ENCODE peak calls at places on chromosomes 1 and 21, in six cellular contexts. One of them, this sample, is unnamed.

GRCh38 chr1:185559684-185560310 is 174.4 kb upstream of the HMCN1 start:
- DNase-seq in AG04450: no peak
- DNase-seq in fibroblast of lung: no peak
- DNase-seq in right atrium auricular region: peak
- DNase-seq in spleen: peak
- DNase-seq in astrocyte: peak
- DNase-seq in this sample: peak

GRCh38 chr1:3727042-3727824 is 25.0 kb upstream of the CCDC27 start:
- DNase-seq in AG04450: no peak
- DNase-seq in fibroblast of lung: no peak
- DNase-seq in right atrium auricular region: no peak
- DNase-seq in spleen: no peak
- DNase-seq in astrocyte: no peak
- DNase-seq in this sample: peak

GRCh38 chr1:171801395-171801990 is 20.0 kb downstream of the METTL13 start:
- DNase-seq in AG04450: no peak
- DNase-seq in fibroblast of lung: peak
- DNase-seq in right atrium auricular region: no peak
- DNase-seq in spleen: no peak
- DNase-seq in astrocyte: peak
- DNase-seq in this sample: peak

GRCh38 chr21:30097791-30098190 is 68.8 kb downstream of the CLDN17 start:
- DNase-seq in AG04450: no peak
- DNase-seq in fibroblast of lung: no peak
- DNase-seq in right atrium auricular region: no peak
- DNase-seq in spleen: no peak
- DNase-seq in astrocyte: no peak
- DNase-seq in this sample: no peak

GRCh38 chr1:107875689-107876088 is 89.3 kb downstream of the VAV3 start:
- DNase-seq in AG04450: no peak
- DNase-seq in fibroblast of lung: no peak
- DNase-seq in right atrium auricular region: no peak
- DNase-seq in spleen: no peak
- DNase-seq in astrocyte: no peak
- DNase-seq in this sample: no peak

GRCh38 chr1:74467786-74468377 is 44.5 kb downstream of the LRRC53 start:
- DNase-seq in AG04450: no peak
- DNase-seq in fibroblast of lung: no peak
- DNase-seq in right atrium auricular region: no peak
- DNase-seq in spleen: no peak
- DNase-seq in astrocyte: no peak
- DNase-seq in this sample: peak

GRCh38 chr1:153192697-153193096 is 10.5 kb upstream of the LELP1 start:
- DNase-seq in AG04450: no peak
- DNase-seq in fibroblast of lung: no peak
- DNase-seq in right atrium auricular region: no peak
- DNase-seq in spleen: no peak
- DNase-seq in astrocyte: no peak
- DNase-seq in this sample: peak

GRCh38 chr1:147723691-147724323 is 36.6 kb downstream of the GJA5 start:
- DNase-seq in AG04450: no peak
- DNase-seq in fibroblast of lung: peak
- DNase-seq in right atrium auricular region: no peak
- DNase-seq in spleen: no peak
- DNase-seq in astrocyte: no peak
- DNase-seq in this sample: peak

GRCh38 chr1:17742590-17742989 is 12.5 kb upstream of the ACTL8 start:
- DNase-seq in AG04450: no peak
- DNase-seq in fibroblast of lung: peak
- DNase-seq in right atrium auricular region: no peak
- DNase-seq in spleen: no peak
- DNase-seq in astrocyte: peak
- DNase-seq in this sample: peak

GRCh38 chr1:156152628-156153027 is 757 bp upstream of the SEMA4A start:
- DNase-seq in AG04450: no peak
- DNase-seq in fibroblast of lung: no peak
- DNase-seq in right atrium auricular region: no peak
- DNase-seq in spleen: no peak
- DNase-seq in astrocyte: no peak
- DNase-seq in this sample: no peak

GRCh38 chr1:209633335-209633997 is 18.8 kb downstream of the LAMB3 start:
- DNase-seq in AG04450: no peak
- DNase-seq in fibroblast of lung: no peak
- DNase-seq in right atrium auricular region: no peak
- DNase-seq in spleen: no peak
- DNase-seq in astrocyte: peak
- DNase-seq in this sample: peak

GRCh38 chr1:70509996-70510876 is 99.2 kb downstream of the CTH start:
- DNase-seq in AG04450: peak
- DNase-seq in fibroblast of lung: peak
- DNase-seq in right atrium auricular region: no peak
- DNase-seq in spleen: no peak
- DNase-seq in astrocyte: peak
- DNase-seq in this sample: peak

GRCh38 chr1:167713330-167714081 is 8.3 kb upstream of the MPZL1 start:
- DNase-seq in AG04450: no peak
- DNase-seq in fibroblast of lung: peak
- DNase-seq in right atrium auricular region: no peak
- DNase-seq in spleen: peak
- DNase-seq in astrocyte: peak
- DNase-seq in this sample: no peak

GRCh38 chr1:29543586-29543985 is 307.3 kb downstream of the PTPRU start:
- DNase-seq in AG04450: no peak
- DNase-seq in fibroblast of lung: no peak
- DNase-seq in right atrium auricular region: no peak
- DNase-seq in spleen: peak
- DNase-seq in astrocyte: no peak
- DNase-seq in this sample: no peak

GRCh38 chr1:168454211-168454815 is 89.5 kb downstream of the XCL2 start:
- DNase-seq in AG04450: no peak
- DNase-seq in fibroblast of lung: no peak
- DNase-seq in right atrium auricular region: no peak
- DNase-seq in spleen: no peak
- DNase-seq in astrocyte: peak
- DNase-seq in this sample: peak

GRCh38 chr1:8670371-8670818 is 147.0 kb downstream of the RERE start:
- DNase-seq in AG04450: no peak
- DNase-seq in fibroblast of lung: no peak
- DNase-seq in right atrium auricular region: no peak
- DNase-seq in spleen: no peak
- DNase-seq in astrocyte: peak
- DNase-seq in this sample: peak

GRCh38 chr1:35886606-35887431 is 3.8 kb downstream of the AGO1 start:
- DNase-seq in AG04450: no peak
- DNase-seq in fibroblast of lung: no peak
- DNase-seq in right atrium auricular region: no peak
- DNase-seq in spleen: no peak
- DNase-seq in astrocyte: peak
- DNase-seq in this sample: no peak

GRCh38 chr1:46469846-46470245 is 19.8 kb upstream of the DMBX1 start:
- DNase-seq in AG04450: no peak
- DNase-seq in fibroblast of lung: no peak
- DNase-seq in right atrium auricular region: no peak
- DNase-seq in spleen: no peak
- DNase-seq in astrocyte: no peak
- DNase-seq in this sample: no peak

GRCh38 chr1:81179239-81179638 is 621.5 kb upstream of the ADGRL2 start:
- DNase-seq in AG04450: peak
- DNase-seq in fibroblast of lung: peak
- DNase-seq in right atrium auricular region: no peak
- DNase-seq in spleen: no peak
- DNase-seq in astrocyte: peak
- DNase-seq in this sample: peak

DNA sequence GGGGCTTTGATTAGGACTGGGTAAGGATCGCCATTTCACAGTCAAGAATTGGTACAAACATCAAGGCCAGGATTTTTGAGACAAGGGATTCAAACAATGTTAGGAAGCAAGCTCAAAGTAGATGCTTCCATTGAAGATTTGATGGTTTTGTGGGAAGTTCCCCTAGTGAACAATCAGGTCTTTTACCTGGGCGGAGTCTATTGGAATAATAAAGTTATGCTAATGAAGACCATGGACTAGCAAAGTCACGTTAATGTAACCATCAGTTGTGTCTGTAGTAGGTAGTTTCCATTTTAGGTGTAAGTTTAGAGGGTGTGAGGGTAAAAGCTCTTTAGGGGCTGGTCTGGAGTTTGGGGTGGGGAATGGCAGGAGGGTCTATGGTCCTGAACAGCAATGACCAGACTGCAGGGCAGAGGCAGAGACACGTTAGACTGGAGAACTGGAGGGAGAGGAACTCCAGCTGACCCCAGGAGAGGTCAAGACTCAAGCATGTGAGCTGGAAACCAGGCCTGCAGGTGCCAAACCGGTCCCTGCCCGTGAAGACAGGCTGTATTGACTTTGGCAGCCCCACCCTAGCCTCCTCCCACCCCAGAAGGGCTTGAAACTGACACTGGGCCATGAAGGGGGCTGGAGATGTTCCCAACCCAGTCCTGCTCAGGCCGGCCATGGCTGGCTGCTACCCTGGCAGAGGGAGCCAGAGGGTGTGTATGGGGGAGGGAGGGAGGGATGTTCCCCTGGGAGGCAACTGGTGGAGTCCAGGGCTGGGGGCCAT is 36.0 kb upstream of the GPR37L1 start:
- DNase-seq in AG04450: no peak
- DNase-seq in fibroblast of lung: no peak
- DNase-seq in right atrium auricular region: no peak
- DNase-seq in spleen: no peak
- DNase-seq in astrocyte: no peak
- DNase-seq in this sample: no peak
- H3K27ac ChIP-seq in AG04450: no peak
- H3K27ac ChIP-seq in fibroblast of lung: no peak
- H3K27ac ChIP-seq in right atrium auricular region: no peak
- H3K27ac ChIP-seq in spleen: no peak
- H3K27ac ChIP-seq in astrocyte: no peak
- H3K27ac ChIP-seq in this sample: no peak

GRCh38 chr1:43331688-43332087 is 5.9 kb upstream of the MPL start:
- DNase-seq in AG04450: no peak
- DNase-seq in fibroblast of lung: no peak
- DNase-seq in right atrium auricular region: no peak
- DNase-seq in spleen: no peak
- DNase-seq in astrocyte: no peak
- DNase-seq in this sample: no peak

GRCh38 chr1:43325381-43325780 is 12.2 kb upstream of the MPL start:
- DNase-seq in AG04450: no peak
- DNase-seq in fibroblast of lung: no peak
- DNase-seq in right atrium auricular region: no peak
- DNase-seq in spleen: no peak
- DNase-seq in astrocyte: no peak
- DNase-seq in this sample: no peak

GRCh38 chr1:43327549-43328292 is 9.9 kb upstream of the MPL start:
- DNase-seq in AG04450: no peak
- DNase-seq in fibroblast of lung: no peak
- DNase-seq in right atrium auricular region: no peak
- DNase-seq in spleen: no peak
- DNase-seq in astrocyte: no peak
- DNase-seq in this sample: peak

GRCh38 chr1:43334453-43335205 is 3.0 kb upstream of the MPL start:
- DNase-seq in AG04450: no peak
- DNase-seq in fibroblast of lung: no peak
- DNase-seq in right atrium auricular region: no peak
- DNase-seq in spleen: no peak
- DNase-seq in astrocyte: no peak
- DNase-seq in this sample: no peak

GRCh38 chr1:43329995-43330751 is 7.4 kb upstream of the MPL start:
- DNase-seq in AG04450: peak
- DNase-seq in fibroblast of lung: peak
- DNase-seq in right atrium auricular region: peak
- DNase-seq in spleen: peak
- DNase-seq in astrocyte: peak
- DNase-seq in this sample: peak
- H3K27ac ChIP-seq in AG04450: peak
- H3K27ac ChIP-seq in fibroblast of lung: no peak
- H3K27ac ChIP-seq in right atrium auricular region: peak
- H3K27ac ChIP-seq in spleen: peak
- H3K27ac ChIP-seq in astrocyte: peak
- H3K27ac ChIP-seq in this sample: peak

GRCh38 chr1:246797157-246797556 is 72.9 kb downstream of the SCCPDH start:
- DNase-seq in AG04450: no peak
- DNase-seq in fibroblast of lung: no peak
- DNase-seq in right atrium auricular region: no peak
- DNase-seq in spleen: no peak
- DNase-seq in astrocyte: no peak
- DNase-seq in this sample: no peak

GRCh38 chr1:246797597-246797996 is 73.4 kb downstream of the SCCPDH start:
- DNase-seq in AG04450: no peak
- DNase-seq in fibroblast of lung: no peak
- DNase-seq in right atrium auricular region: no peak
- DNase-seq in spleen: no peak
- DNase-seq in astrocyte: no peak
- DNase-seq in this sample: no peak

GRCh38 chr1:246794261-246795093 is 70.3 kb downstream of the SCCPDH start:
- DNase-seq in AG04450: no peak
- DNase-seq in fibroblast of lung: peak
- DNase-seq in right atrium auricular region: no peak
- DNase-seq in spleen: no peak
- DNase-seq in astrocyte: no peak
- DNase-seq in this sample: peak

GRCh38 chr1:246795094-246795671 is 71.0 kb downstream of the SCCPDH start:
- DNase-seq in AG04450: no peak
- DNase-seq in fibroblast of lung: no peak
- DNase-seq in right atrium auricular region: no peak
- DNase-seq in spleen: no peak
- DNase-seq in astrocyte: no peak
- DNase-seq in this sample: peak

DNA sequence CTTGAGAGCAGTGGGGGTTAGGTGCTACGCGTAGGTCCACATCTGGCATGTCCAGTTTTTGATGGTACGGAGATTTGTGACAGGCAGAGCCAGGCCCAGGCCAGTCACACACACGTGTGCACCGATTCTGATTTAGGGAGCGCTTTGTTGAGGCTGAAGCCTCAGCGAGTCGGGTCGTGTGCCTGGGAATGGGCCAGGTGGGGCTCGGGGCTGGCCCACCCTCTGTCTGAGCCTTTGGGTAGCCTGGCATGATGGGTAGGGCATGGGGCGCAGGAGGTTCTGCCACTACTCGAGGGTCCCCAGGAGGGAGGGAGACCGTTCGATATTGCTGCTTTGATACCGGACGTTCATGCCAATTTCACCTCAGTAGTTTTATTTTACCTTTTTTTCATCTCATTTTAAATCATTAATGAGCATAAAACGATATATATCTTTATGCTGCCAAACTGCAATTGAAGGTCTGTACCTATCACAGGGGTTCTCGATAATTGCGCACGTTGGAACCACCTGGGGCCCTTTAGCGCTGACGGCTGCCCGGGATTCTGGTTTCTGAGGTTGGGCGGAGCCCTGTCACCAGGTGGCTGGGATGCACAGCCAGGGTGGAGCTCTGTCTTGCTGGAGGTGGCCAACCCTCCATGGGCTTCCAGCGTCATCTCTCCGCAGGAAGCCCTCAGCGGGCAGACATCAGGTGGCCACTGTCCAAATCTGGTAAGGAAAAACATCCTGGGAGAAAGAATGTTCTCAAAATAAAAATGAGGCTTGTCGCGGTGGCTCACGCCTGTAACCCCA is 71.9 kb downstream of the SCCPDH start:
- DNase-seq in AG04450: no peak
- DNase-seq in fibroblast of lung: no peak
- DNase-seq in right atrium auricular region: no peak
- DNase-seq in spleen: no peak
- DNase-seq in astrocyte: no peak
- DNase-seq in this sample: no peak
- H3K27ac ChIP-seq in AG04450: no peak
- H3K27ac ChIP-seq in fibroblast of lung: no peak
- H3K27ac ChIP-seq in right atrium auricular region: no peak
- H3K27ac ChIP-seq in spleen: no peak
- H3K27ac ChIP-seq in astrocyte: no peak
- H3K27ac ChIP-seq in this sample: no peak

GRCh38 chr1:119083479-119083878 is 57.0 kb downstream of the WARS2 start:
- DNase-seq in AG04450: no peak
- DNase-seq in fibroblast of lung: no peak
- DNase-seq in right atrium auricular region: no peak
- DNase-seq in spleen: no peak
- DNase-seq in astrocyte: no peak
- DNase-seq in this sample: no peak
- H3K27ac ChIP-seq in AG04450: no peak
- H3K27ac ChIP-seq in fibroblast of lung: no peak
- H3K27ac ChIP-seq in right atrium auricular region: no peak
- H3K27ac ChIP-seq in spleen: no peak
- H3K27ac ChIP-seq in astrocyte: no peak
- H3K27ac ChIP-seq in this sample: no peak

This sample was measured in GM23248.